ENCODE peak calls at places on chromosomes 11 and 22, in nine cellular contexts. H is osteoblast, Z is Panc1, Y is lower lobe of right lung, A is fibroblast of lung, N is brain microvascular endothelial cell, B is left lung, Q is PC-9, R is thoracic aorta. X is an unnamed sample.

GRCh38 chr22:37254206-37254866 is 10.3 kb upstream of the RAC2 start:
- DNase-seq in A (peak), Y (peak), B (peak), N (peak), Q (peak), H (peak), R (no peak), Z (no peak), X (peak)

GRCh38 chr11:66277475-66278391 is at the start of gene CNIH2:
- DNase-seq in Z (no peak), Q (no peak), A (no peak), R (no peak), Y (no peak), N (no peak), B (no peak), H (peak), X (no peak)

GRCh38 chr22:29330753-29331152 is 15.3 kb upstream of the RASL10A start:
- DNase-seq in H (peak), Y (no peak), N (peak), R (no peak), A (peak), Z (no peak), Q (no peak), B (peak), X (no peak)

GRCh38 chr22:19422440-19423301 is 8.9 kb downstream of the HIRA start:
- DNase-seq in N (no peak), H (no peak), A (no peak), B (no peak), Q (no peak), R (no peak), Y (no peak), Z (no peak), X (no peak)

GRCh38 chr22:43110444-43110926 is at the start of gene BIK:
- DNase-seq in R (no peak), Z (no peak), A (no peak), N (no peak), Y (peak), Q (no peak), H (peak), B (peak), X (no peak)

GRCh38 chr22:43967069-43967468 is 11.8 kb downstream of the SAMM50 start:
- DNase-seq in Z (no peak), R (no peak), N (no peak), A (no peak), B (no peak), Y (no peak), Q (peak), H (no peak), X (no peak)

GRCh38 chr11:76689313-76689712 is 18.8 kb upstream of the LRRC32 start:
- DNase-seq in R (no peak), Z (no peak), Y (peak), H (peak), Q (no peak), B (no peak), A (no peak), N (no peak), X (no peak)

GRCh38 chr11:83120328-83120727 is 36.6 kb upstream of the PCF11 start:
- DNase-seq in H (no peak), Q (no peak), Z (no peak), Y (no peak), A (peak), N (no peak), R (no peak), B (no peak), X (no peak)

GRCh38 chr11:9109858-9110731 is 18.7 kb upstream of the SCUBE2 start:
- DNase-seq in Y (no peak), B (no peak), R (no peak), Q (no peak), Z (no peak), N (no peak), A (no peak), H (no peak), X (no peak)

GRCh38 chr11:62644220-62644619 is 2.2 kb downstream of the GANAB start:
- DNase-seq in R (no peak), A (no peak), Q (no peak), Z (no peak), B (no peak), Y (no peak), N (no peak), H (no peak), X (no peak)

GRCh38 chr11:66467756-66468155 is 1.1 kb downstream of the PELI3 start:
- DNase-seq in H (peak), A (no peak), Y (peak), R (no peak), Q (no peak), B (peak), N (no peak), Z (no peak), X (no peak)

GRCh38 chr11:65403607-65404121 is 17.2 kb downstream of the FRMD8 start:
- DNase-seq in B (no peak), Y (no peak), A (no peak), N (no peak), R (no peak), Q (no peak), H (peak), Z (no peak), X (no peak)

GRCh38 chr11:1297576-1298473 is 11.6 kb downstream of the TOLLIP start:
- DNase-seq in N (no peak), B (no peak), R (no peak), H (peak), Y (peak), A (no peak), Z (no peak), Q (no peak), X (no peak)

GRCh38 chr11:125517116-125517804 is 21.2 kb upstream of the FEZ1 start:
- DNase-seq in H (peak), B (no peak), A (peak), Z (no peak), R (no peak), Y (no peak), N (peak), Q (no peak), X (peak)

GRCh38 chr11:134751161-134751560 is 339.1 kb upstream of the B3GAT1 start:
- DNase-seq in B (no peak), Z (no peak), R (no peak), Q (no peak), Y (no peak), N (no peak), H (no peak), A (no peak), X (no peak)

GRCh38 chr11:12900496-12900895 is 108.6 kb upstream of the RASSF10 start:
- DNase-seq in Y (no peak), A (peak), Q (peak), Z (no peak), N (peak), R (no peak), H (no peak), B (no peak), X (peak)

GRCh38 chr11:23212829-23213228 is 352.6 kb upstream of the CCDC179 start:
- DNase-seq in Y (no peak), Z (no peak), Q (no peak), B (no peak), A (no peak), N (no peak), H (no peak), R (no peak), X (no peak)

GRCh38 chr11:108618529-108618928 is 25.0 kb upstream of the EXPH5 start:
- DNase-seq in A (no peak), R (no peak), H (no peak), B (no peak), Z (no peak), Y (no peak), N (no peak), Q (peak), X (no peak)

GRCh38 chr11:69828971-69829344 is 9.7 kb upstream of the FGF3 start:
- DNase-seq in B (no peak), A (no peak), Z (no peak), R (no peak), N (no peak), Q (no peak), H (peak), Y (no peak), X (no peak)

GRCh38 chr11:102853956-102854355 is 10.5 kb upstream of the MMP3 start:
- DNase-seq in Y (no peak), H (no peak), R (no peak), Q (no peak), A (no peak), N (no peak), B (no peak), Z (no peak), X (no peak)

GRCh38 chr11:27004103-27004502 is 10.2 kb downstream of the FIBIN start:
- DNase-seq in Z (no peak), R (no peak), B (no peak), Q (no peak), Y (no peak), H (no peak), N (no peak), A (no peak), X (no peak)

GRCh38 chr22:44261861-44262595 is 50.7 kb downstream of the SHISAL1 start:
- DNase-seq in N (no peak), R (no peak), Y (no peak), Q (no peak), A (peak), Z (no peak), H (peak), B (no peak), X (no peak)

GRCh38 chr22:33923660-33924246 is 3.5 kb upstream of the LARGE1 start:
- DNase-seq in Z (no peak), A (peak), B (peak), R (peak), Y (no peak), H (peak), Q (peak), N (peak), X (peak)

GRCh38 chr11:36455658-36456111 is 54.4 kb downstream of the TRAF6 start:
- DNase-seq in Y (no peak), H (peak), Q (peak), A (peak), B (peak), N (peak), R (peak), Z (no peak), X (peak)
- H3K27ac ChIP-seq in Y (peak), H (peak), Q (peak), A (peak), B (peak), N (peak), R (peak), Z (no peak), X (peak)

GRCh38 chr11:3044004-3044403 is 13.2 kb downstream of the CARS1 start:
- DNase-seq in R (no peak), Z (no peak), Q (no peak), H (peak), N (no peak), B (no peak), A (peak), Y (no peak), X (no peak)
- H3K27ac ChIP-seq in R (peak), Z (no peak), Q (no peak), H (peak), N (no peak), B (no peak), A (peak), Y (no peak), X (no peak)

GRCh38 chr22:40276877-40277823 is 69.2 kb upstream of the ADSL start:
- DNase-seq in B (no peak), H (peak), Q (no peak), A (peak), Z (no peak), R (no peak), N (no peak), Y (no peak), X (no peak)
- H3K27ac ChIP-seq in B (peak), H (peak), Q (no peak), A (peak), Z (no peak), R (peak), N (peak), Y (peak), X (no peak)

DNA sequence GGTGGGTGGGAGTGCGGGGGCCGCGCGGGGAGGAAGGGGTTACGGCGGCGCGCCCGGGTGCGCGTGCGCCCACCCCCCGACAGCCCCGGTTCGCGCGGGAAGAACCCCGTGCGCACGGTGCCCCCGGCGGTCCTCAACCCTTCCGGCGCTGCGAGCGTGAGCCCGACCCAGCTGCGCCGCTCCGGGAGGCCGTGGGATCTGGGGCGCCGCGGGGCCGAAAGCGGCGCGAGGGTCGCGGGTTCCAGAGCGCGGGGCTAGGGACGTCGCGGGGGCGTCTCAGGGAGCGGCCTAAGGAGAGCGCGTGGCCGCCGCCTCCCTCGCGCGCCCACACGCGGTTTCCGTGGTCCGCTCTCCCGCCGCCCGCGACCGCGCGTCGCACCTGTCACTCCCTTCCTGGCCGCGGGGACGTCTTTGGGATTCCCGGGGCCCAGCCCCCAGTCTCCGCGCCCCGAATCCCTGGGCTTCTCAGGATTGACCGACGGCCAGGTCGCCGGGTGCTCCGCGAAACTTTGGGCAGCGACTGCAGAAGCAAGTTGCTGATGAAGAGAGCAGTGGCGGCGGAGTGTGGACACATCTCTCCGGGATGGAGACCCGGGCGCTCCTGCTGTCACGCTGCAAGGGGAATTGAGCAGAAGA is 582 bp downstream of the SREBF2 start:
- DNase-seq in Y (peak), A (peak), R (no peak), B (peak), Z (no peak), N (no peak), Q (no peak), H (peak), X (no peak)
- H3K27ac ChIP-seq in Y (peak), A (peak), R (peak), B (peak), Z (peak), N (peak), Q (peak), H (peak), X (peak)

GRCh38 chr11:118320515-118320914 is 16.0 kb downstream of the CD3E start:
- DNase-seq in B (no peak), Q (no peak), N (no peak), R (no peak), Y (no peak), A (no peak), Z (no peak), H (no peak), X (no peak)
- H3K27ac ChIP-seq in B (no peak), Q (peak), N (no peak), R (no peak), Y (peak), A (no peak), Z (no peak), H (no peak), X (no peak)

DNA sequence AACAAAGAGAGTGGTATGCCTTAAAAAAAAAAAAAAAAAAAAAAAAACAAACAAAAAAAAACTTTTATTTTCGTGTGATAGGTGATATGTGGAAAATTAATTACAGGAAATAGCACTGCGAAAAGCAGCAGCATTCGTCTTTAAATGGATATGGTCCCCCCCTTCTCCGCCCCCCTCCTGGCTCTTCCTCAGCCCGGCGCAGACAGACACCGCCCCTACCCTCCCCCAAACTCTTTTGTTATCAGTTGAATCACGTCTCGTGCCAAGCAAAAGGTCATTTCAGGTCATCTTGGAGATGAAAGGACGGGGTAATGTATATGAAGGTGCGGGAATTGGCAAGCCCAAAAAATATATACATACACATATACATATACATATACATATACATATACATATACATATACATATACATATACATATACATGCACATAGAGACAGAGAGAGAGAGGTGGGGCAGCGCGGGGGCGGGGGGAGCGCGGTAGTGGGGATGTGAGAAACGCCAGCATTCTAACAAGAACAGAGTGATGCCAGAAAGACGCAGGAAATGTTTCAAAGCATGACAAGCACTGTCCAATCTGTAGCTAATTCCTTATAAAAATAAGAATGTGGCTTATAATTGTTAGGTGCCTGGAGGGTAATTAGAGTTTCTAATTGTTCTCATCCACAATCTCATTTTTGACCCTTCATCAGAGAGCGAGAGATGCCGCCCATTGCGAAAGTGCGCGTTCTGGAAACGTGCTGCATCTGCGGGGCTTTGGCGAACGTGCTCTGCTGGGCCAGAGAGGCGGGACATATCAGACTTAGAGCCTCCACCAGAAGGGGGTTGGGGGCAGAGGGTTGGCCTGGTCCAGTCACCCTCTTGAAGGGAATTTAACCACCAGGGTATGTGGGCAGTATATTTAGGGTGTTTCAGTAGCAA is 214.5 kb upstream of the UBASH3B start:
- DNase-seq in Y (no peak), A (peak), H (no peak), R (no peak), B (no peak), N (peak), Q (no peak), Z (no peak), X (no peak)
- H3K27ac ChIP-seq in Y (peak), A (no peak), H (no peak), R (peak), B (peak), N (no peak), Q (no peak), Z (no peak), X (no peak)

DNA sequence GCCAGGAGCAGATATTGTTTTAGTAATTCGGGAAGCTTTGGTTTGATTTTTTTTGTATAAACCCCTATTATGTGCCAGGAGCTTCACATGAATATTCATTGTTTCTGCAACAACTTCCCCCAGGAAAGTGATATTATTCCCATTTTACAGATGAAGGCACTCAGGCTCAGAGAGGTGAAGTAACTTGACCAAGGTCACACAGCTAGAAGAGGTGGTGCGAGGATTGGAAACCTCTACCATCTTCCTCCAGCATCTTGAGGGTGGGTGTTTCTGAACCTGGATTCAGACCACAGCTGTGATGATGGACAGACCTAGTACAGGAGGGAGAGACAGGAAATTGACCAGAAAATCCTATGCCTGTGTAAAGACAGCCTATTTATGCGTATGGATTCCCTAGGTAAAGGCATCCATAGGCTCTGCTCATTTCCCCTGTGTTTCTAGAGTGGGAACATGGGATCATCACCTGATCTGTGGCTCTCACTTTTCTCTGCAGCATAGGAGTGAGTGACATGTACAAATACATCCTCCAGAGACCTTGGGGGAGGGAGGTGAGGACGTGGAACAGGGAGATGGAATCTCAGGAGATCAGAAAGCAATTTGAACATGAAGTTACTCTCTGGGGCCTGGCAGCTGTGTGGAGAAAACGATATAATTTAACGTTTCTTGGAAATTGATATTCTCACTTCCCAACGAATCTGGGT is 81.4 kb downstream of the TSPAN18 start:
- DNase-seq in R (no peak), Z (no peak), B (no peak), H (no peak), Q (no peak), Y (no peak), A (no peak), N (no peak), X (no peak)
- H3K27ac ChIP-seq in R (no peak), Z (no peak), B (no peak), H (no peak), Q (no peak), Y (no peak), A (no peak), N (no peak), X (no peak)